ENCODE peak calls at places on chromosomes 2 and 18, in ten cellular contexts. C is cardiac fibroblast; B is right cardiac atrium; Z is hypothalamus; E is epithelial cell of proximal tubule; F is NCI-H1092 treated with DMSO at 0.1 percent for 48 hours; O is WTC11; A is stimulated activated CD8-positive, alpha-beta memory T cell treated with anti-CD3 and anti-CD28 coated beads, Interleukin-2, amount 100 ng/mL, for 48 hours; V is activated CD4-positive, alpha-beta T cell treated with anti-CD3 and anti-CD28 coated beads, Interleukin-2, amount 50 U/mL, for 24 hours; K is hippocampal formation. Y is an unnamed sample.

GRCh38 chr2:152635635-152636298 is 81.5 kb downstream of the PRPF40A start:
- DNase-seq in C (peak; percentile 73), B (peak; percentile 58), Z (peak; percentile 16), E (peak; percentile 7), F (peak; percentile 35), O (peak; percentile 78), A (peak; percentile 34), V (peak; percentile 59), K (peak; percentile 44), Y (peak; percentile 40)

GRCh38 chr2:134462275-134462674 is 208.4 kb downstream of the MGAT5 start:
- DNase-seq in C (no peak), B (no peak), Z (no peak), E (no peak), F (no peak), O (no peak), A (no peak), V (no peak), K (no peak), Y (no peak)

GRCh38 chr2:151111599-151112278 is 149.9 kb downstream of the RBM43 start:
- DNase-seq in C (peak; percentile 82), B (no peak), Z (no peak), E (peak; percentile 29), F (no peak), O (no peak), A (no peak), V (no peak), K (no peak), Y (peak; percentile 32)

GRCh38 chr2:237495521-237496117 is 8.6 kb downstream of the MLPH start:
- DNase-seq in C (no peak), B (no peak), Z (no peak), E (no peak), F (no peak), O (no peak), A (no peak), V (no peak), K (no peak), Y (no peak)

GRCh38 chr18:49321800-49322461 is 138.5 kb downstream of the DYM start:
- DNase-seq in C (peak; percentile 75), B (no peak), Z (no peak), E (no peak), F (no peak), O (no peak), A (no peak), V (no peak), K (no peak), Y (peak; percentile 17)

GRCh38 chr2:153584244-153584643 is 105.7 kb upstream of the RPRM start:
- DNase-seq in C (no peak), B (no peak), Z (no peak), E (no peak), F (no peak), O (no peak), A (no peak), V (no peak), K (no peak), Y (no peak)

GRCh38 chr18:13300029-13300428 is 81.5 kb downstream of the LDLRAD4 start:
- DNase-seq in C (no peak), B (no peak), Z (no peak), E (no peak), F (peak; percentile 73), O (no peak), A (no peak), V (no peak), K (no peak), Y (no peak)

GRCh38 chr2:66581461-66582363 is 146.8 kb downstream of the MEIS1 start:
- DNase-seq in C (no peak), B (no peak), Z (no peak), E (no peak), F (no peak), O (peak; percentile 57), A (no peak), V (no peak), K (no peak), Y (peak; percentile 57)

GRCh38 chr2:23756593-23757292 is 170.2 kb downstream of the ATAD2B start:
- DNase-seq in C (no peak), B (no peak), Z (no peak), E (no peak), F (no peak), O (no peak), A (no peak), V (no peak), K (no peak), Y (no peak)

GRCh38 chr2:28654981-28655322 is 96.7 kb upstream of the PPP1CB start:
- DNase-seq in C (no peak), B (no peak), Z (no peak), E (no peak), F (no peak), O (no peak), A (no peak), V (no peak), K (no peak), Y (no peak)

GRCh38 chr2:106130251-106130998 is 63.7 kb downstream of the UXS1 start:
- DNase-seq in C (no peak), B (no peak), Z (no peak), E (no peak), F (no peak), O (no peak), A (no peak), V (no peak), K (no peak), Y (no peak)

GRCh38 chr2:229485782-229486181 is 214.7 kb upstream of the PID1 start:
- DNase-seq in C (no peak), B (no peak), Z (no peak), E (no peak), F (no peak), O (no peak), A (no peak), V (no peak), K (no peak), Y (no peak)

GRCh38 chr2:79660552-79660951 is 147.7 kb downstream of the CTNNA2 start:
- DNase-seq in C (peak; percentile 5), B (no peak), Z (no peak), E (no peak), F (no peak), O (no peak), A (no peak), V (no peak), K (no peak), Y (peak; percentile 6)

GRCh38 chr2:34308140-34308539 is 709.0 kb upstream of the FAM98A start:
- DNase-seq in C (no peak), B (no peak), Z (no peak), E (no peak), F (no peak), O (no peak), A (no peak), V (no peak), K (no peak), Y (no peak)

GRCh38 chr2:27742571-27742970 is 28.9 kb upstream of the MRPL33 start:
- DNase-seq in C (no peak), B (no peak), Z (no peak), E (no peak), F (no peak), O (no peak), A (no peak), V (no peak), K (no peak), Y (no peak)

GRCh38 chr2:70043252-70043875 is 43.9 kb upstream of the PCBP1 start:
- DNase-seq in C (no peak), B (peak; percentile 67), Z (no peak), E (no peak), F (no peak), O (no peak), A (no peak), V (no peak), K (no peak), Y (no peak)

GRCh38 chr2:26068602-26069298 is 34.9 kb downstream of the RAB10 start:
- DNase-seq in C (peak; percentile 91), B (no peak), Z (no peak), E (peak; percentile 52), F (no peak), O (no peak), A (no peak), V (peak; percentile 55), K (no peak), Y (peak; percentile 55)

GRCh38 chr2:217669831-217670230 is 333.0 kb downstream of the TNS1 start:
- DNase-seq in C (peak; percentile 18), B (no peak), Z (no peak), E (no peak), F (no peak), O (no peak), A (no peak), V (no peak), K (no peak), Y (no peak)

GRCh38 chr2:14941151-14941631 is 308.7 kb downstream of the LRATD1 start:
- DNase-seq in C (no peak), B (peak; percentile 50), Z (no peak), E (no peak), F (no peak), O (no peak), A (no peak), V (no peak), K (peak; percentile 5), Y (no peak)

GRCh38 chr18:71136487-71136886 is 847.6 kb downstream of the SOCS6 start:
- DNase-seq in C (no peak), B (peak; percentile 29), Z (no peak), E (no peak), F (no peak), O (no peak), A (no peak), V (no peak), K (peak; percentile 12), Y (no peak)

GRCh38 chr2:232315049-232315922 is 63.3 kb upstream of the ALPP start:
- DNase-seq in C (peak; percentile 72), B (peak; percentile 75), Z (no peak), E (no peak), F (no peak), O (no peak), A (peak; percentile 41), V (peak; percentile 56), K (peak; percentile 44), Y (no peak)

GRCh38 chr2:29228276-29228675 is 113.1 kb downstream of the CLIP4 start:
- DNase-seq in C (no peak), B (no peak), Z (no peak), E (no peak), F (no peak), O (no peak), A (no peak), V (no peak), K (no peak), Y (peak; percentile 45)

GRCh38 chr2:75098856-75099255 is 100.5 kb downstream of the TACR1 start:
- DNase-seq in C (peak; percentile 48), B (no peak), Z (no peak), E (no peak), F (peak; percentile 13), O (peak; percentile 28), A (no peak), V (no peak), K (no peak), Y (peak; percentile 9)

GRCh38 chr18:9400197-9400596 is 65.6 kb downstream of the TWSG1 start:
- DNase-seq in C (no peak), B (no peak), Z (no peak), E (no peak), F (no peak), O (no peak), A (no peak), V (no peak), K (no peak), Y (no peak)

GRCh38 chr2:98140210-98140609 is 53.2 kb downstream of the VWA3B start:
- DNase-seq in C (peak; percentile 23), B (peak; percentile 80), Z (no peak), E (no peak), F (peak; percentile 27), O (no peak), A (no peak), V (no peak), K (no peak), Y (no peak)

GRCh38 chr2:158493458-158493857 is 36.7 kb downstream of the PKP4 start:
- DNase-seq in C (no peak), B (peak; percentile 53), Z (no peak), E (no peak), F (no peak), O (no peak), A (no peak), V (no peak), K (no peak), Y (no peak)

GRCh38 chr2:127154985-127155650 is 48.2 kb upstream of the BIN1 start:
- DNase-seq in C (peak; percentile 61), B (peak; percentile 67), Z (no peak), E (no peak), F (no peak), O (no peak), A (no peak), V (no peak), K (no peak), Y (no peak)

GRCh38 chr2:23926289-23926749 is 604 bp downstream of the ATAD2B start:
- DNase-seq in C (no peak), B (peak; percentile 80), Z (no peak), E (no peak), F (no peak), O (peak; percentile 46), A (peak; percentile 23), V (no peak), K (peak; percentile 68), Y (peak; percentile 37)

Y was measured in hepatic stellate cell.